ENCODE peak calls at places on chromosomes 7 and 10, in four cellular contexts. D is A549, O is IMR-90, Y is K562. S is an unnamed sample.

GRCh38 chr10:91587710-91588638 is 44.9 kb downstream of the PPP1R3C start:
- DNase-seq in O (peak; percentile 83), Y (peak; percentile 46), D (peak; percentile 56), S (no peak)

GRCh38 chr7:76330673-76331072 is 28.1 kb downstream of the YWHAG start:
- DNase-seq in D (no peak), Y (no peak), O (no peak), S (no peak)

GRCh38 chr10:117675516-117675915 is 133.0 kb downstream of the EMX2 start:
- DNase-seq in D (no peak), Y (no peak), O (no peak), S (no peak)

GRCh38 chr7:7732566-7733290 is 14.3 kb upstream of the RPA3 start:
- DNase-seq in Y (no peak), D (no peak), O (peak; percentile 16), S (peak; percentile 70)

GRCh38 chr7:72190166-72190565 is 222.0 kb downstream of the CALN1 start:
- DNase-seq in O (no peak), Y (no peak), D (no peak), S (no peak)

GRCh38 chr7:150909192-150909591 is 56.9 kb downstream of the AOC1 start:
- DNase-seq in O (no peak), Y (peak; percentile 6), D (no peak), S (no peak)

GRCh38 chr10:130361351-130362105 is 225.3 kb downstream of the GLRX3 start:
- DNase-seq in D (no peak), Y (no peak), O (no peak), S (no peak)

GRCh38 chr10:49115015-49115795 is at the start of gene VSTM4:
- DNase-seq in Y (peak; percentile 95), O (peak; percentile 59), D (no peak), S (no peak)

GRCh38 chr10:121956111-121957061 is 18.6 kb downstream of the NSMCE4A start:
- DNase-seq in D (no peak), O (peak; percentile 73), Y (no peak), S (no peak)

GRCh38 chr10:62471718-62472117 is 97.5 kb downstream of the ZNF365 start:
- DNase-seq in D (no peak), Y (no peak), O (peak; percentile 34), S (no peak)

GRCh38 chr7:44073664-44074348 is 8.4 kb upstream of the PGAM2 start:
- DNase-seq in O (peak; percentile 66), Y (no peak), D (no peak), S (no peak)

GRCh38 chr10:103042129-103042528 is 124.0 kb downstream of the CNNM2 start:
- DNase-seq in D (no peak), Y (no peak), O (no peak), S (no peak)

GRCh38 chr10:78207216-78207615 is 173.6 kb downstream of the RPS24 start:
- DNase-seq in O (no peak), Y (no peak), D (no peak), S (no peak)

GRCh38 chr7:18045171-18045570 is 17.5 kb upstream of the PRPS1L1 start:
- DNase-seq in D (no peak), Y (no peak), O (no peak), S (no peak)

GRCh38 chr10:46299531-46300366 is 13.0 kb downstream of the ANTXRL start:
- DNase-seq in O (no peak), Y (no peak), D (no peak), S (no peak)

GRCh38 chr7:26492816-26493215 is 201.2 kb downstream of the SNX10 start:
- DNase-seq in Y (no peak), D (no peak), O (no peak), S (no peak)

GRCh38 chr7:23093546-23093945 is 12.0 kb upstream of the KLHL7 start:
- DNase-seq in D (no peak), Y (no peak), O (peak; percentile 65), S (no peak)

GRCh38 chr10:58414270-58415041 is 29.2 kb downstream of the TFAM start:
- DNase-seq in D (peak; percentile 82), O (peak; percentile 80), Y (no peak), S (peak; percentile 68)

GRCh38 chr7:74043523-74043951 is 15.6 kb downstream of the ELN start:
- DNase-seq in Y (no peak), O (peak; percentile 64), D (no peak), S (no peak)

GRCh38 chr10:80158598-80159127 is 26.1 kb downstream of the PLAC9 start:
- DNase-seq in O (peak; percentile 99), D (peak; percentile 81), Y (peak; percentile 64), S (no peak)

GRCh38 chr7:112594397-112594796 is 113.6 kb downstream of the LSMEM1 start:
- DNase-seq in D (no peak), O (peak; percentile 1), Y (no peak), S (no peak)

GRCh38 chr10:10542368-10542961 is 475.2 kb upstream of the CELF2 start:
- DNase-seq in O (peak; percentile 15), D (no peak), Y (no peak), S (no peak)

GRCh38 chr7:151888716-151889115 is 11.8 kb upstream of the PRKAG2 start:
- DNase-seq in Y (no peak), D (no peak), O (no peak), S (no peak)

DNA sequence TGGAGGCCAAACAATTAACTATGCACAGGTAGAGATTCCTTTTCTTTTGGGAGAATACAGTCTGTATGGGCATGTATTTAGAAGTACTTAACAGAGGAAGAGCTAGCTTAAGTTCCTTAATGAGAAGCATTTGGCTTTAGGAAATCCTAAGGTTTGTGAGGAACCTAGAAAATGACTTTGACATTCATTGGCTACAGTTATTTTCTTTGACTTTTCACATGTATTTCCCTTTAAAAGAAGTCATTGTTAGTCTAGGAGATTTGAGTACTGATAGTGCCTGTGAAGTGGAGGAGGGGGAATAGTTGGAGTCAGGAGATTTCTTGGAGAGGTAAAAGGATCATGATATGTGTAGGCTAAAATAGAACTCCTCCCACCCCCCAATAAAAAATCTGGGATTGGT is 3.6 kb downstream of the HELLS start:
- DNase-seq in D (no peak), O (no peak), Y (no peak), S (no peak)
- TF ChIP-seq MAZ in D (no peak), O (no peak), Y (no peak), S (no peak)

GRCh38 chr7:93178213-93178612 is 30.0 kb upstream of the SAMD9L start:
- DNase-seq in D (peak; percentile 5), O (peak; percentile 23), Y (no peak), S (no peak)
- TF ChIP-seq MAZ in D (no peak), O (no peak), Y (no peak), S (no peak)

GRCh38 chr10:3412646-3413045 is 240.1 kb upstream of the PITRM1 start:
- DNase-seq in Y (no peak), O (no peak), D (no peak), S (no peak)
- TF ChIP-seq MAZ in Y (no peak), O (no peak), D (no peak), S (no peak)

DNA sequence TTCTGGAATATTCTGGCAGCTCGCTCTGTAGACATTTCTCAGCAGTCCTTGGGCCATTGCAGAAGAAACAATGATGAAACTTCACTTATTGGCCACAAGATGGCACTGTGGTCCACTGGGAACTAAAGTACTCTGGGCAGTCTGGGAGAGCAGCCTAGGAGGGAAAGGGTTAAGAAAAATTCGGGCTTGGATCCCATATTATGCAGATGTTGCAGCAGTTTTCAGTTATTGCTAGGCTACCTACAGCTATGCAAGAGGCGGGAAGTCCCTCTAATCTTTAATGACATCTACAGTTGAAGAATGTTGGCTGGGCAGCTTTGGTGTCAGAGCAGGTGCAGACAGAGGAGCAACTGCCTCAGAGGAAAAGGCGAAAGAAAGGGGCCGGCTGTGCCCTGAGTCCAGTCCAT is 201.7 kb upstream of the PRSS58 start:
- DNase-seq in O (peak; percentile 90), Y (peak; percentile 77), D (peak; percentile 61), S (peak; percentile 25)
- TF ChIP-seq MAZ in O (no peak), Y (no peak), D (no peak), S (no peak)

GRCh38 chr7:52017802-52018679 is 701.4 kb upstream of the COBL start:
- DNase-seq in D (peak; percentile 56), O (no peak), Y (peak; percentile 38), S (peak; percentile 58)
- TF ChIP-seq MAZ in D (no peak), O (no peak), Y (no peak), S (no peak)

GRCh38 chr10:29083096-29083495 is 205.8 kb upstream of the LYZL1 start:
- DNase-seq in O (no peak), Y (no peak), D (no peak), S (peak; percentile 18)
- TF ChIP-seq MAZ in O (no peak), Y (no peak), D (no peak), S (no peak)

GRCh38 chr7:129122751-129123516 is 21.6 kb upstream of the TSPAN33 start:
- DNase-seq in D (no peak), Y (no peak), O (peak; percentile 21), S (no peak)
- TF ChIP-seq MAZ in D (no peak), Y (no peak), O (no peak), S (no peak)